ENCODE peak calls at places on chromosomes 7 and 10, in five cellular contexts. N is NCI-H510A treated with DMSO at 0.1 percent for 48 hours; B is brain microvascular endothelial cell; Z is Caco-2; H is stimulated activated CD4-positive, alpha-beta T cell treated with anti-CD3 and anti-CD28 coated beads, Interleukin-1b, Interleukin-23, amount 100 ng/mL, for 24 hours. U is an unnamed sample.

GRCh38 chr7:36039671-36040070 is 113.4 kb upstream of the EEPD1 start:
- DNase-seq in N (no peak), B (no peak), Z (no peak), H (no peak), U (no peak)

GRCh38 chr10:110067960-110068770 is 60.4 kb downstream of the ADD3 start:
- DNase-seq in N (no peak), B (no peak), Z (peak; percentile 63), H (no peak), U (peak; percentile 45)

GRCh38 chr7:106216517-106217088 is 68.2 kb downstream of the NAMPT start:
- DNase-seq in N (no peak), B (peak; percentile 89), Z (no peak), H (no peak), U (peak; percentile 99)

GRCh38 chr7:38796636-38797501 is 112.1 kb downstream of the VPS41 start:
- DNase-seq in N (peak; percentile 73), B (peak; percentile 59), Z (no peak), H (peak; percentile 12), U (peak; percentile 76)

GRCh38 chr7:110774066-110774465 is 316.9 kb upstream of the LRRN3 start:
- DNase-seq in N (peak; percentile 13), B (no peak), Z (no peak), H (no peak), U (no peak)

GRCh38 chr10:125768217-125768616 is 7.4 kb downstream of the MMP21 start:
- DNase-seq in N (no peak), B (no peak), Z (no peak), H (no peak), U (peak; percentile 6)

GRCh38 chr7:152602962-152603361 is 73.0 kb downstream of the XRCC2 start:
- DNase-seq in N (no peak), B (peak; percentile 18), Z (no peak), H (no peak), U (peak; percentile 77)

GRCh38 chr7:71480814-71481213 is 348.9 kb downstream of the GALNT17 start:
- DNase-seq in N (no peak), B (no peak), Z (no peak), H (no peak), U (no peak)

GRCh38 chr10:111076191-111076681 is 593 bp upstream of the ADRA2A start:
- DNase-seq in N (peak; percentile 77), B (peak; percentile 40), Z (peak; percentile 52), H (no peak), U (peak; percentile 39)

GRCh38 chr10:84198206-84198915 is 4.0 kb downstream of the CDHR1 start:
- DNase-seq in N (no peak), B (no peak), Z (peak; percentile 18), H (no peak), U (no peak)

GRCh38 chr7:18505870-18506460 is 10.4 kb downstream of the HDAC9 start:
- DNase-seq in N (no peak), B (peak; percentile 70), Z (no peak), H (no peak), U (peak; percentile 76)

GRCh38 chr7:80771523-80771922 is 133.1 kb downstream of the CD36 start:
- DNase-seq in N (no peak), B (no peak), Z (no peak), H (no peak), U (no peak)